ENCODE peak calls at places on chromosomes 2 and 18, in ten cellular contexts. J is activated CD4-positive, alpha-beta T cell treated with anti-CD3 and anti-CD28 coated beads, Interleukin-2, amount 50 U/mL, for 48 hours; N is RKO; G is NCI-H2029; Y is thoracic aorta; F is progenitor cell of endocrine pancreas; M is IMR-90; D is CD8-positive, alpha-beta memory T cell; O is ELR; Z is dermis microvascular lymphatic vessel endothelial cell. E is an unnamed sample.
A peak's percentile ranks its signal among the peaks of the same experiment; 100 is the strongest.

GRCh38 chr2:7121851-7122250 is 204.6 kb downstream of the RNF144A start:
- DNase-seq in J (no peak), N (no peak), G (no peak), Y (no peak), F (no peak), M (no peak), D (no peak), O (no peak), Z (no peak), E (no peak)

GRCh38 chr2:117996525-117996924 is 17.3 kb downstream of the CCDC93 start:
- DNase-seq in J (no peak), N (no peak), G (no peak), Y (no peak), F (no peak), M (no peak), D (no peak), O (no peak), Z (no peak), E (no peak)

GRCh38 chr2:235542728-235543125 is 48.9 kb downstream of the AGAP1 start:
- DNase-seq in J (no peak), N (no peak), G (peak; percentile 50), Y (no peak), F (peak; percentile 20), M (no peak), D (no peak), O (no peak), Z (no peak), E (no peak)

GRCh38 chr18:26103579-26103978 is 13.2 kb upstream of the SS18 start:
- DNase-seq in J (peak; percentile 64), N (no peak), G (peak; percentile 1), Y (no peak), F (no peak), M (no peak), D (peak; percentile 2), O (no peak), Z (no peak), E (no peak)

GRCh38 chr2:115359550-115359949 is 917.1 kb downstream of the DPP10 start:
- DNase-seq in J (no peak), N (no peak), G (no peak), Y (no peak), F (no peak), M (no peak), D (no peak), O (no peak), Z (no peak), E (no peak)

GRCh38 chr2:64918220-64918886 is 70.8 kb upstream of the SLC1A4 start:
- DNase-seq in J (no peak), N (no peak), G (no peak), Y (no peak), F (no peak), M (no peak), D (no peak), O (no peak), Z (no peak), E (no peak)

GRCh38 chr2:149743842-149744468 is 156.4 kb upstream of the MMADHC start:
- DNase-seq in J (no peak), N (peak; percentile 72), G (no peak), Y (no peak), F (no peak), M (peak; percentile 97), D (no peak), O (peak; percentile 97), Z (no peak), E (peak; percentile 94)

GRCh38 chr2:71682341-71682740 is 229.0 kb downstream of the DYSF start:
- DNase-seq in J (no peak), N (no peak), G (no peak), Y (no peak), F (no peak), M (no peak), D (no peak), O (no peak), Z (no peak), E (no peak)

GRCh38 chr2:57160976-57161375 is 885.6 kb upstream of the VRK2 start:
- DNase-seq in J (no peak), N (no peak), G (no peak), Y (no peak), F (no peak), M (no peak), D (no peak), O (peak; percentile 75), Z (no peak), E (peak; percentile 8)

GRCh38 chr2:29014811-29015414 is 33.8 kb downstream of the TOGARAM2 start:
- DNase-seq in J (peak; percentile 78), N (no peak), G (no peak), Y (no peak), F (no peak), M (peak; percentile 57), D (peak; percentile 83), O (peak; percentile 64), Z (no peak), E (peak; percentile 23)

GRCh38 chr18:58392336-58393000 is 236.4 kb downstream of the ALPK2 start:
- DNase-seq in J (no peak), N (no peak), G (no peak), Y (no peak), F (no peak), M (peak; percentile 49), D (no peak), O (peak; percentile 28), Z (peak; percentile 96), E (peak; percentile 71)

GRCh38 chr18:55405655-55406373 is 182.2 kb downstream of the TCF4 start:
- DNase-seq in J (no peak), N (peak; percentile 59), G (peak; percentile 37), Y (peak; percentile 69), F (no peak), M (peak; percentile 95), D (no peak), O (peak; percentile 95), Z (peak; percentile 92), E (peak; percentile 95)

E was measured in GM23248.